ENCODE peak calls at places on chromosome 20, in seven cellular contexts. S is neuronal stem cell, C is IMR-90, A is mesendoderm, R is mesenchymal stem cell, Q is H1, N is trophoblast cell. F is an unnamed sample. For H3K4me1, the result is how much of the 10 kb centered on the place peaks cover.

GRCh38 chr20:40880063-40880715 is 148.4 kb upstream of the TOP1 start:
- DNase-seq in S (no peak), C (no peak), A (no peak), R (no peak), Q (no peak), N (no peak), F (no peak)

GRCh38 chr20:2282181-2282580 is 13.6 kb upstream of the TGM3 start:
- DNase-seq in S (no peak), C (no peak), A (no peak), R (no peak), Q (no peak), N (no peak), F (no peak)

GRCh38 chr20:32138921-32139320 is 29.4 kb downstream of the TM9SF4 start:
- DNase-seq in S (no peak), C (no peak), A (no peak), R (no peak), Q (no peak), N (no peak), F (no peak)

GRCh38 chr20:23366384-23366783 is 4.4 kb downstream of the GZF1 start:
- DNase-seq in S (no peak), C (no peak), A (no peak), R (no peak), Q (no peak), N (no peak), F (no peak)

GRCh38 chr20:17316316-17317038 is 89.6 kb downstream of the PCSK2 start:
- DNase-seq in S (no peak), C (no peak), A (no peak), R (no peak), Q (no peak), N (no peak), F (no peak)

GRCh38 chr20:22449115-22449973 is 135.0 kb downstream of the FOXA2 start:
- DNase-seq in S (no peak), C (no peak), A (no peak), R (no peak), Q (no peak), N (no peak), F (no peak)

GRCh38 chr20:42461321-42461720 is 728.4 kb downstream of the PTPRT start:
- DNase-seq in S (no peak), C (no peak), A (no peak), R (no peak), Q (no peak), N (no peak), F (no peak)

GRCh38 chr20:35111141-35111888 is 18.7 kb upstream of the TRPC4AP start:
- DNase-seq in S (no peak), C (peak), A (no peak), R (peak), Q (no peak), N (no peak), F (no peak)

GRCh38 chr20:62025832-62026563 is 39.7 kb downstream of the TAF4 start:
- DNase-seq in S (no peak), C (peak), A (peak), R (peak), Q (no peak), N (no peak), F (no peak)

GRCh38 chr20:13638162-13638495 is 603 bp downstream of the TASP1 start:
- DNase-seq in S (no peak), C (peak), A (peak), R (no peak), Q (no peak), N (no peak), F (no peak)

DNA sequence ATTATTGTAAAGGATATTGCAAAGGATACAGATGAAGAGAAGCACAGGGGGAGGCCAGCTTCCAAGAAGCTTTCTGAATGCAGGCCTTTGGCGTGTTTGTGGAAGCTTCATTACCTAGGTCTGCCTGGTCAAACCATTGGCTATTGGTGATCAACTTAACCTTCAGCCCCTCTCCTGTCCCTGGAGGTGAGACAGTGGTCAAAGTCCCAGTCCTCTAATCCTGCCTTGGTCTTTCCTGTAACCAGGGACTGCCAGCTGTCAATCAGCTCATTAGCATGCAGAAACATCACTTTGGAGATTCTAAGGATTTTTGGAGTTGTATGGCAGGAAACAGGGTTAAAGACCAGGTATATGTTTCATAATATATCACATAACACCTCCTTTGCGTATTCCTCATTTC is 13.0 kb downstream of the RIN2 start:
- DNase-seq in S (no peak), C (no peak), A (no peak), R (no peak), Q (no peak), N (no peak), F (no peak)
- H3K4me1 ChIP-seq in S (under half), C (under half), A (under half), R (under half), Q (under half), N (under half), F (under half)

DNA sequence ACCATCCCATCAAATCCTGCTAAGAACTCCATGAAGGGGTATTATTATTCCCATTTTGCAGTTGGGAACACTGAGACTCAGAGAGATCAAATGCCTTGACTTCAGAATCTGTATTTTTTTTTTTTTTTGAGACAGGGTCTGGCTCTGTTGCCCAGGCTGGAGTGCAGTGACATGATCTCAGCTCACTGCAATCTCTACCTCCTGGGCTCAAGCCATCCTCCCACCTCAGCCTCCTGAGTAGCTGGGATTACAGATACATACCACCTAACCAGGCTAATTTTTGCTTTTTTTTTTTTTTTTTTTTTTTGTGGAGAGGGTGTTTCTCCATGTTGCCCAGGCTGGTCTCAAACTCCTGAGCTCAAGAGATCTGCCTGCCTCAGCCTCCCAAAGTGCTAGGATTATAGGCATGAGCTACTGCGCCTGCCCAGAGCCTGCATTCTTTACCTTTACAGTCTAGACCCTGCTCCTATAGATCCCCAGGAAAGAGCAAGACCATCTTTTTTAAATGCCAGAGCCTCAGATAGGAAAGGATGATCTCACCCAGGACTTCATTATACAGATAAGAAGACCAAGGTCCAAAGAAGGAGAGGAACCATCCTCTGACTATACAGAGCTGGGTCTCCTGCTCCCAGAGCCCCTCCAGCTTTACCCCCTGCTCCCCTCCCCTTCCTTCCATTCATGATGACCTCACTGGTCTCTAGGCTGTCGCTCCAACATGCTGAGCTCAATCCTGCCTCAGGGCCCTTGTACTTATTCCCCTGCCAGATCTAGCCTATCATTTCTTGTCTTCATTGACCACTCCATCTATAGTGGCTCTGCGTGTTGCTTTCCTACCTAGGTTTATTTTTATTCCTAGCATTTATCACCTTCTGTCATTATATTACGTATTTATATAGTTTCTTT is 138.6 kb downstream of the CEBPB start:
- DNase-seq in S (no peak), C (no peak), A (no peak), R (no peak), Q (no peak), N (no peak), F (no peak)
- H2AK5ac ChIP-seq in S (no peak), C (peak), A (no peak), R (no peak), Q (no peak), N (no peak), F (no peak)

GRCh38 chr20:59972037-59972801 is 14.0 kb downstream of the CDH26 start:
- DNase-seq in S (no peak), C (no peak), A (no peak), R (no peak), Q (no peak), N (no peak), F (no peak)
- H3K4me1 ChIP-seq in S (under half), C (under half), A (under half), R (under half), Q (under half), N (under half), F (under half)

DNA sequence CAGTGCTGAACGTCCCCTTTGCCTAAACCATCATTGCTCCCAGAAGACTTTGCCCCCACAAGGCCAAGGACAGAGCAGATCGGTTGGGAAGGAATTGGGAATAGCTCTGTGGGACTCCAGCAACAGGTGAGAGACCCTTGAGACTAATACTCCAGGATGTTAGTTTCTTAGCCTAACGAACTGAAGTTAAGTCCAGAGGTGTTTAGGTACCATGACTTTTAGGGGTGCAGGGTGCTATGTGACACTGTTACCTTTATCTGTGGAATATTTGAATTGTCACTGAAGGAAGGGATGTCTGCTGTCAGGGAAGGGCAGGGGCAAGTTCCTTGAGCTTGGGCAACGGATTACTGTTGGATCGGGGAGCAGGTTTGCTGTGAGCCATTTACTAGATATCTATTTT is 1.9 kb downstream of the BLCAP start:
- DNase-seq in S (no peak), C (no peak), A (no peak), R (no peak), Q (no peak), N (no peak), F (no peak)
- H2AK5ac ChIP-seq in S (no peak), C (peak), A (peak), R (no peak), Q (peak), N (no peak), F (no peak)

GRCh38 chr20:37538003-37538402 is 10.3 kb upstream of the BLCAP start:
- DNase-seq in S (no peak), C (peak), A (no peak), R (peak), Q (no peak), N (peak), F (peak)
- H3K4me1 ChIP-seq in S (under half), C (under half), A (under half), R (under half), Q (under half), N (under half), F (under half)

GRCh38 chr20:63681609-63682142 is 14.8 kb upstream of the TNFRSF6B start:
- DNase-seq in S (no peak), C (no peak), A (no peak), R (no peak), Q (no peak), N (peak), F (no peak)
- H2AK5ac ChIP-seq in S (peak), C (peak), A (no peak), R (peak), Q (no peak), N (peak), F (no peak)

GRCh38 chr20:64078934-64079272 is 415 bp downstream of the RGS19 start:
- DNase-seq in S (no peak), C (no peak), A (no peak), R (no peak), Q (no peak), N (no peak), F (no peak)

GRCh38 chr20:64080813-64081619 is 1.1 kb downstream of the OPRL1 start:
- DNase-seq in S (no peak), C (no peak), A (no peak), R (no peak), Q (no peak), N (no peak), F (no peak)

GRCh38 chr20:64079273-64080012 is at the start of gene RGS19:
- DNase-seq in S (peak), C (peak), A (peak), R (no peak), Q (no peak), N (peak), F (peak)

GRCh38 chr20:64081620-64081964 is 1.7 kb downstream of the OPRL1 start:
- DNase-seq in S (no peak), C (no peak), A (no peak), R (no peak), Q (no peak), N (no peak), F (no peak)

DNA sequence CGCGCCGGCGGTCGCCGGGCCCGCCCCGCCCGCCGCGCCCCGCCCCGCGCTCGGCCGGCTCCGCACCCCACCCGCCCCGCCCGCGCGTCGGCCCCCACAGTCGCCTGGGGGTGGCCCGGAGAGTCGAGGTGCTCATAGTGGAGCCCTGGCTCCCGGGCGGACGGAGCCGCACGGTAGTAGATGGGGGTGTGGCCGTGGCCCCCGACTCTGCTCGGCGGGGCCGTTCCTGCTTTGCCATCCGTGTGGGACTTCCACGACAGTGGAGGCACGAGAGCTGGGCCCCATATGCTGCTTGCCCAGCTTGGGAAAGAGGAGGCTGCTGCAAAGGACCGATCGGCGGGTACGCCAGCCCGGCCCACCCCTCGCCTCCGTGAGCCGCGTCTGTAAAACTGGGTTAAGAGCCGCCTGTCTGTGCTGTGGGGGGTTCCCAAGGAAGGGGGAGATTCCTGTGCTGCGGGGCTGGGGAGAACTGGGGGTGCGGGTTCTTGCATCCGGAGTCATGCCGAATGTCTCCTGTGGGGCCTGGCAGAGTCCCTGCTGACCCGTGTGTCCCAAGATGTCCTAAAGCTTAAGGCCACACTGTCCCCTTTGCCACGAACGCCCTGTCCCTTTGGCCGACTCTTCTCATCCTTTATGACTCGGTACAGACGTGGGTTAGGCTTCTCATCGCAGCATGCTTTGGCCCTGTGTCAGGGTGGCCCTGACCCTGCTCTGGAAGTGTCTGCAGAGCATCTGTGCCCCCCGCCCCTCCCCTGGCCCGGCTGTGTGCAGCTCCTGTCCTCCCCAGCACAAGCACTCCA is at the start of gene OPRL1:
- DNase-seq in S (no peak), C (no peak), A (no peak), R (peak), Q (no peak), N (no peak), F (no peak)
- H3K4me1 ChIP-seq in S (under half), C (under half), A (under half), R (under half), Q (under half), N (under half), F (under half)

GRCh38 chr20:57078101-57078500 is 188.3 kb downstream of the BMP7 start:
- DNase-seq in S (no peak), C (no peak), A (no peak), R (peak), Q (no peak), N (peak), F (no peak)
- H2AK5ac ChIP-seq in S (no peak), C (no peak), A (no peak), R (no peak), Q (no peak), N (no peak), F (no peak)

DNA sequence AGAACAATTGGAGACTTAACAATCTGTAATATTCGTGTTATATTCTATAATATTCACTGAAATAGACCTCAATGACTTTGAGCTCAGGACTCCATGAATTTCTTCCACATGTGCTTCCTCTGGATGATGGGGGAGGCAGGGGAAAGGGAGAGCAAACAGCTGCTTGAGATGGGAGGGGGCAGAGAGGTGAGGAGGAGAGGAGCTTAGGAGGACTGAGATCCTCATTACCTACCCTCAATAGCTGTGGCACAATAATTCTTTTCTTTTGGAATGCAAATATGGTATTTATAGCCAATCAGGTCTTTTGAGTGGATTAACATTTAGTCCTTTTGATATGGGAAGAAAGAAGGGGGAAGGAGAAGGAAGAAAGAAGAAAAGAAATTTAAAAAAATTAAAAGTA is 64.1 kb upstream of the ZNF217 start:
- DNase-seq in S (no peak), C (no peak), A (peak), R (no peak), Q (no peak), N (no peak), F (no peak)
- H3K4me1 ChIP-seq in S (under half), C (under half), A (under half), R (under half), Q (under half), N (under half), F (under half)

F was measured in H9.